ENCODE peak calls at places on chromosome 22, in nine cellular contexts. One of them, this sample, is unnamed. For H3K9me3, the result is how much of the 10 kb centered on the place peaks cover.

GRCh38 chr22:31440681-31441080 is 41.3 kb downstream of the DRG1 start:
- DNase-seq in PC-9: no peak
- DNase-seq in fibroblast of lung: no peak
- DNase-seq in heart left ventricle: no peak
- DNase-seq in A549: no peak
- DNase-seq in prostate gland: no peak
- DNase-seq in neuronal stem cell: no peak
- DNase-seq in thoracic aorta: no peak
- DNase-seq in effector memory CD4-positive, alpha-beta T cell: no peak
- DNase-seq in this sample: no peak

GRCh38 chr22:28185130-28185529 is 266.1 kb upstream of the PITPNB start:
- DNase-seq in PC-9: no peak
- DNase-seq in fibroblast of lung: no peak
- DNase-seq in heart left ventricle: no peak
- DNase-seq in A549: no peak
- DNase-seq in prostate gland: no peak
- DNase-seq in neuronal stem cell: no peak
- DNase-seq in thoracic aorta: no peak
- DNase-seq in effector memory CD4-positive, alpha-beta T cell: no peak
- DNase-seq in this sample: no peak

GRCh38 chr22:23496445-23496833 is 83.7 kb downstream of the IGLL1 start:
- DNase-seq in PC-9: no peak
- DNase-seq in fibroblast of lung: no peak
- DNase-seq in heart left ventricle: no peak
- DNase-seq in A549: no peak
- DNase-seq in prostate gland: no peak
- DNase-seq in neuronal stem cell: no peak
- DNase-seq in thoracic aorta: no peak
- DNase-seq in effector memory CD4-positive, alpha-beta T cell: no peak
- DNase-seq in this sample: no peak

GRCh38 chr22:27681037-27681436 is 120.5 kb downstream of the MN1 start:
- DNase-seq in PC-9: no peak
- DNase-seq in fibroblast of lung: no peak
- DNase-seq in heart left ventricle: no peak
- DNase-seq in A549: no peak
- DNase-seq in prostate gland: no peak
- DNase-seq in neuronal stem cell: no peak
- DNase-seq in thoracic aorta: no peak
- DNase-seq in effector memory CD4-positive, alpha-beta T cell: no peak
- DNase-seq in this sample: no peak

GRCh38 chr22:46250035-46250782 is at the start of gene CDPF1:
- DNase-seq in PC-9: peak
- DNase-seq in fibroblast of lung: peak
- DNase-seq in heart left ventricle: peak
- DNase-seq in A549: peak
- DNase-seq in prostate gland: peak
- DNase-seq in neuronal stem cell: peak
- DNase-seq in thoracic aorta: peak
- DNase-seq in effector memory CD4-positive, alpha-beta T cell: peak
- DNase-seq in this sample: peak

GRCh38 chr22:38697055-38697980 is 3.4 kb downstream of the JOSD1 start:
- DNase-seq in PC-9: peak
- DNase-seq in fibroblast of lung: peak
- DNase-seq in heart left ventricle: peak
- DNase-seq in A549: no peak
- DNase-seq in prostate gland: peak
- DNase-seq in neuronal stem cell: no peak
- DNase-seq in thoracic aorta: no peak
- DNase-seq in effector memory CD4-positive, alpha-beta T cell: no peak
- DNase-seq in this sample: no peak

GRCh38 chr22:50206599-50206998 is 5.8 kb downstream of the SELENOO start:
- DNase-seq in PC-9: no peak
- DNase-seq in fibroblast of lung: peak
- DNase-seq in heart left ventricle: peak
- DNase-seq in A549: peak
- DNase-seq in prostate gland: no peak
- DNase-seq in neuronal stem cell: no peak
- DNase-seq in thoracic aorta: no peak
- DNase-seq in effector memory CD4-positive, alpha-beta T cell: no peak
- DNase-seq in this sample: peak

GRCh38 chr22:36068776-36069344 is 40.2 kb upstream of the RBFOX2 start:
- DNase-seq in PC-9: no peak
- DNase-seq in fibroblast of lung: no peak
- DNase-seq in heart left ventricle: no peak
- DNase-seq in A549: no peak
- DNase-seq in prostate gland: no peak
- DNase-seq in neuronal stem cell: no peak
- DNase-seq in thoracic aorta: no peak
- DNase-seq in effector memory CD4-positive, alpha-beta T cell: no peak
- DNase-seq in this sample: no peak

GRCh38 chr22:37544955-37545702 is 15.2 kb upstream of the CDC42EP1 start:
- DNase-seq in PC-9: peak
- DNase-seq in fibroblast of lung: peak
- DNase-seq in heart left ventricle: peak
- DNase-seq in A549: peak
- DNase-seq in prostate gland: no peak
- DNase-seq in neuronal stem cell: no peak
- DNase-seq in thoracic aorta: no peak
- DNase-seq in effector memory CD4-positive, alpha-beta T cell: peak
- DNase-seq in this sample: peak

GRCh38 chr22:37546436-37547248 is 13.6 kb upstream of the CDC42EP1 start:
- DNase-seq in PC-9: peak
- DNase-seq in fibroblast of lung: peak
- DNase-seq in heart left ventricle: peak
- DNase-seq in A549: no peak
- DNase-seq in prostate gland: peak
- DNase-seq in neuronal stem cell: no peak
- DNase-seq in thoracic aorta: no peak
- DNase-seq in effector memory CD4-positive, alpha-beta T cell: no peak
- DNase-seq in this sample: peak

GRCh38 chr22:37547249-37547741 is 13.0 kb upstream of the CDC42EP1 start:
- DNase-seq in PC-9: no peak
- DNase-seq in fibroblast of lung: peak
- DNase-seq in heart left ventricle: no peak
- DNase-seq in A549: no peak
- DNase-seq in prostate gland: no peak
- DNase-seq in neuronal stem cell: no peak
- DNase-seq in thoracic aorta: no peak
- DNase-seq in effector memory CD4-positive, alpha-beta T cell: no peak
- DNase-seq in this sample: no peak

GRCh38 chr22:37542959-37543358 is 17.3 kb upstream of the CDC42EP1 start:
- DNase-seq in PC-9: no peak
- DNase-seq in fibroblast of lung: no peak
- DNase-seq in heart left ventricle: no peak
- DNase-seq in A549: no peak
- DNase-seq in prostate gland: no peak
- DNase-seq in neuronal stem cell: no peak
- DNase-seq in thoracic aorta: no peak
- DNase-seq in effector memory CD4-positive, alpha-beta T cell: no peak
- DNase-seq in this sample: no peak

DNA sequence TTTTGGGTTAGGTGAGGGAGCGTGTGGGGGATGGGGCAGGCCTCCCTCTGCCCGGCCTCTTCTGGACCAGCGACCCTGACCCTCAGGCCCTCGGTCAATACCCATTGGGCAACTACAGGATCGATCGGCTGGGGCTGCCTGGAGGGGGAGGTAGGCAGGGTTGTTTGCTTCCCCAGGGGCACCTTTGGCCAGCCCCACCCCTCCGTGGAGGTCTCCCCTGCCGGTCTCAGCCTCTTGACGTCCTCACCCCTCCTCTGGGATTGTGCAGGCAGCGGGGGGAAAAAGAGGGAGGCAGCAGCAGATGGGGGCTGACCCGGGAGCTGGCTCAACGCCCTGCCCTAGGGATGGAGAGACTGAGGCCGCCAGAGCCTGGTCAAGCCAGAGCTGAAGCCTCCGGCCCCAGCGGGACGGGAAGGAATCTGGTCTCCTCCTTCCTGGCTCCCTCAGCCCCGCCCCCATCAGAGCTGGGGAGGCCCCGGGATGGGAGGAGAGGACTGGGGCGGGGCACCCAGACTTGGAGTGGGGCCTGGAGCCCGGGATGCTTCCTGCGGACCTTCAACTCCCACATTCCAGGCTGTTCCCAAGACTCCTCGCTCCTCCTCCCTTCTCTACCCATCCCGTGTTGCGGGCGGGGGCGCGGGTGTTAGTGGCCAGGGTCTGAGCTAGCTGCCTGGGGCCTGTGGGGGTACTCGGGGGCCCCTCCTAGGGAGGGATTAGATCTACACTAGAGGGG is 14.4 kb upstream of the CDC42EP1 start:
- DNase-seq in PC-9: peak
- DNase-seq in fibroblast of lung: peak
- DNase-seq in heart left ventricle: peak
- DNase-seq in A549: peak
- DNase-seq in prostate gland: peak
- DNase-seq in neuronal stem cell: peak
- DNase-seq in thoracic aorta: peak
- DNase-seq in effector memory CD4-positive, alpha-beta T cell: no peak
- DNase-seq in this sample: peak
- H3K4me3 ChIP-seq in PC-9: no peak
- H3K4me3 ChIP-seq in fibroblast of lung: no peak
- H3K4me3 ChIP-seq in heart left ventricle: peak
- H3K4me3 ChIP-seq in A549: peak
- H3K4me3 ChIP-seq in prostate gland: peak
- H3K4me3 ChIP-seq in neuronal stem cell: peak
- H3K4me3 ChIP-seq in thoracic aorta: peak
- H3K4me3 ChIP-seq in effector memory CD4-positive, alpha-beta T cell: no peak
- H3K4me3 ChIP-seq in this sample: peak

GRCh38 chr22:49192180-49192856 is 635.4 kb downstream of the BRD1 start:
- DNase-seq in PC-9: no peak
- DNase-seq in fibroblast of lung: no peak
- DNase-seq in heart left ventricle: peak
- DNase-seq in A549: no peak
- DNase-seq in prostate gland: no peak
- DNase-seq in neuronal stem cell: no peak
- DNase-seq in thoracic aorta: no peak
- DNase-seq in effector memory CD4-positive, alpha-beta T cell: no peak
- DNase-seq in this sample: no peak
- H3K9me3 ChIP-seq in PC-9: under half
- H3K9me3 ChIP-seq in fibroblast of lung: under half
- H3K9me3 ChIP-seq in heart left ventricle: under half
- H3K9me3 ChIP-seq in A549: under half
- H3K9me3 ChIP-seq in prostate gland: under half
- H3K9me3 ChIP-seq in neuronal stem cell: under half
- H3K9me3 ChIP-seq in thoracic aorta: under half
- H3K9me3 ChIP-seq in effector memory CD4-positive, alpha-beta T cell: under half
- H3K9me3 ChIP-seq in this sample: under half

DNA sequence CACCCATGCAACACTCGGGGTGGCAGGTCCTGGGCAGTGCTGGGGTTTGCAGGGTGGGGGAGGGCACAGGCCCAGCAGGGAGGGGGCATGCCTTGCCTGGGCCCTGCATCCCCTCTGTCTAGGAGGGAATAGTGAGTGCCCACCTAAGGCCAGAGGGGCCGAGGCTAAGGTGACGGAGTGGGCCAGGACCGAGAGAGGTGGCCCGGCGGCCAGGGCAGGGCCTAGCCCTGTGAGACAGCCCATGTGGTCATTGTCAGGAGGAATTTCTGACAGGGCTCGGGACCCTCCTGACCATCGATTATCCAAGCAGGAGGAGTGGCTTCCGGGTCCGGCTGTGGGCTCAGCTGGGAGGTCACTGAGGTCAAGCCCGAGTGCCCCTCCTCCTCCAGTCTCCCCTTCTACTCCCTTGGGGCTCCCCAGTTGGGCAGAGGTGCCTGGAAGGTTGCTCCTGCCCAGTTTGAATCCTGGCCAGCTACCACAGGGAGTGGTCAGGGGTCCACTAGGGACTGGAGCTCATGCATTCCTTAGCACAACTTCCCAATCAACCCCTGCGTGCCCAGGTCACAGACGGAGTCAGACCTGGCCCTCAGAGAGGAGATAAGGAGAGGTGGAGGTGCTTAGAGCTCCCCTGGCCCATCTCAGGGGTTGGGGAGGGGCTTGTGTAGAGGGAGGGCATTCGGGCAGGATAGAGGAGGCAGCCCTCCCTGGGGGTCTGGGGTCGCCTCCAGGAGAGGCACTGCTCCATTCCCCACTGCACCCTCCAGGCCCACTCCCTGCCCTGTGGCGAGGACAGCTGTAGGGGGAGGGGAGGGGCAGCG is 14.7 kb downstream of the GP1BB start:
- DNase-seq in PC-9: no peak
- DNase-seq in fibroblast of lung: no peak
- DNase-seq in heart left ventricle: no peak
- DNase-seq in A549: no peak
- DNase-seq in prostate gland: no peak
- DNase-seq in neuronal stem cell: no peak
- DNase-seq in thoracic aorta: no peak
- DNase-seq in effector memory CD4-positive, alpha-beta T cell: no peak
- DNase-seq in this sample: no peak
- H3K27ac ChIP-seq in PC-9: no peak
- H3K27ac ChIP-seq in fibroblast of lung: no peak
- H3K27ac ChIP-seq in heart left ventricle: no peak
- H3K27ac ChIP-seq in A549: no peak
- H3K27ac ChIP-seq in prostate gland: no peak
- H3K27ac ChIP-seq in neuronal stem cell: no peak
- H3K27ac ChIP-seq in thoracic aorta: no peak
- H3K27ac ChIP-seq in effector memory CD4-positive, alpha-beta T cell: no peak
- H3K27ac ChIP-seq in this sample: peak

GRCh38 chr22:37417737-37418348 is 9.4 kb downstream of the ELFN2 start:
- DNase-seq in PC-9: no peak
- DNase-seq in fibroblast of lung: no peak
- DNase-seq in heart left ventricle: no peak
- DNase-seq in A549: no peak
- DNase-seq in prostate gland: no peak
- DNase-seq in neuronal stem cell: no peak
- DNase-seq in thoracic aorta: no peak
- DNase-seq in effector memory CD4-positive, alpha-beta T cell: no peak
- DNase-seq in this sample: no peak

GRCh38 chr22:37419916-37420655 is 7.2 kb downstream of the ELFN2 start:
- DNase-seq in PC-9: peak
- DNase-seq in fibroblast of lung: no peak
- DNase-seq in heart left ventricle: no peak
- DNase-seq in A549: no peak
- DNase-seq in prostate gland: no peak
- DNase-seq in neuronal stem cell: no peak
- DNase-seq in thoracic aorta: no peak
- DNase-seq in effector memory CD4-positive, alpha-beta T cell: no peak
- DNase-seq in this sample: no peak

GRCh38 chr22:37420656-37421467 is 6.4 kb downstream of the ELFN2 start:
- DNase-seq in PC-9: no peak
- DNase-seq in fibroblast of lung: no peak
- DNase-seq in heart left ventricle: no peak
- DNase-seq in A549: no peak
- DNase-seq in prostate gland: no peak
- DNase-seq in neuronal stem cell: no peak
- DNase-seq in thoracic aorta: no peak
- DNase-seq in effector memory CD4-positive, alpha-beta T cell: no peak
- DNase-seq in this sample: no peak

GRCh38 chr22:37418627-37419369 is 8.5 kb downstream of the ELFN2 start:
- DNase-seq in PC-9: no peak
- DNase-seq in fibroblast of lung: no peak
- DNase-seq in heart left ventricle: no peak
- DNase-seq in A549: no peak
- DNase-seq in prostate gland: no peak
- DNase-seq in neuronal stem cell: no peak
- DNase-seq in thoracic aorta: no peak
- DNase-seq in effector memory CD4-positive, alpha-beta T cell: no peak
- DNase-seq in this sample: no peak

DNA sequence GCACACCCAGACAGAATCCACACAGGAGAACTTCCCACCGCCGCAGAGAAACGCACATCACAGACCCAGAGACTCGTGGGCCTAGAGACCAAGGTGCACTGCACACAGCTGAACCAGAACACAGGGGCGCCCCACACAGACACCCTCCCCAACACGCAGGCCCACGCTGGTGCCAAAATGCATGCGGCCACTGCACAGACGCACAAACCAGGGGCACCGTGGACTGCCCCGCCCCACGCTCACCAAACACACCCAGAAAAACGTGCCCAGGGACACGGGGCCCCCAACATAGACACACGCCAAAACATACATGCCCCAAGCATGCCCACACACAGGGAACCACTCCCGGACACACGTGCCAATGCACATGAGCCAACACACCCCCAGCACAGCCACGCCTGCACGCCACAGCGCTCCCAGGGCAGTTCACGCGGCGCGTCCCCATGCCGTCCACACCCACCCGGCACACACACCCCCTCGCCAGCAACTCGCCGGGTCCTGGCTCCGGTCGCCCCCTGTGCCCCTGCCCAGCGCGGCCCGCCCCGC is 7.8 kb downstream of the ELFN2 start:
- DNase-seq in PC-9: no peak
- DNase-seq in fibroblast of lung: no peak
- DNase-seq in heart left ventricle: no peak
- DNase-seq in A549: no peak
- DNase-seq in prostate gland: no peak
- DNase-seq in neuronal stem cell: no peak
- DNase-seq in thoracic aorta: no peak
- DNase-seq in effector memory CD4-positive, alpha-beta T cell: no peak
- DNase-seq in this sample: no peak
- H3K4me3 ChIP-seq in PC-9: peak
- H3K4me3 ChIP-seq in fibroblast of lung: no peak
- H3K4me3 ChIP-seq in heart left ventricle: peak
- H3K4me3 ChIP-seq in A549: no peak
- H3K4me3 ChIP-seq in prostate gland: peak
- H3K4me3 ChIP-seq in neuronal stem cell: peak
- H3K4me3 ChIP-seq in thoracic aorta: peak
- H3K4me3 ChIP-seq in effector memory CD4-positive, alpha-beta T cell: peak
- H3K4me3 ChIP-seq in this sample: no peak